ENCODE peak calls at places on chromosomes 13 and 19, in six cellular contexts. O is spleen; P is adipocyte; J is sigmoid colon; F is effector memory CD4-positive, alpha-beta T cell; I is IMR-90. V is an unnamed sample. For H3K9me3 and H3K4me1, the result is how much of the 10 kb centered on the place peaks cover.

GRCh38 chr19:19525611-19526380 is 2.9 kb upstream of the YJEFN3 start:
- DNase-seq in P (no peak), J (no peak), O (no peak), I (no peak), F (no peak), V (no peak)

GRCh38 chr13:46660859-46661258 is 107.9 kb downstream of the LRCH1 start:
- DNase-seq in J (no peak), F (no peak), O (no peak), I (no peak), P (no peak), V (no peak)

GRCh38 chr13:113881614-113882265 is 17.9 kb upstream of the GAS6 start:
- DNase-seq in P (no peak), J (no peak), F (no peak), I (no peak), O (no peak), V (no peak)

GRCh38 chr13:106533940-106534843 is 1.3 kb downstream of the EFNB2 start:
- DNase-seq in F (no peak), I (peak), P (peak), J (peak), O (peak), V (peak)

GRCh38 chr13:19984430-19985218 is 26.1 kb downstream of the ZMYM2 start:
- DNase-seq in O (no peak), F (no peak), I (peak), P (peak), J (no peak), V (no peak)

GRCh38 chr13:112248406-112248760 is 127.8 kb upstream of the SPACA7 start:
- DNase-seq in I (no peak), J (no peak), F (no peak), O (peak), P (no peak), V (no peak)

GRCh38 chr13:74289861-74290260 is 155.7 kb upstream of the KLF12 start:
- DNase-seq in P (no peak), I (no peak), O (no peak), J (no peak), F (no peak), V (no peak)

GRCh38 chr19:45901432-45901903 is 945 bp downstream of the MYPOP start:
- DNase-seq in I (peak), O (peak), J (peak), F (peak), P (peak), V (no peak)

GRCh38 chr13:31870511-31870910 is 131.2 kb downstream of the RXFP2 start:
- DNase-seq in F (no peak), O (no peak), I (no peak), J (no peak), P (no peak), V (no peak)

GRCh38 chr19:10625003-10625761 is at the start of gene SLC44A2:
- DNase-seq in J (peak), O (peak), F (no peak), P (peak), I (peak), V (peak)

GRCh38 chr13:97266328-97266727 is 44.2 kb downstream of the MBNL2 start:
- DNase-seq in O (no peak), I (no peak), F (no peak), J (no peak), P (no peak), V (no peak)

GRCh38 chr19:5131031-5131865 is 162.3 kb downstream of the KDM4B start:
- DNase-seq in O (peak), P (no peak), F (no peak), I (no peak), J (no peak), V (no peak)

GRCh38 chr19:55552620-55553019 is 7.3 kb upstream of the SBK3 start:
- DNase-seq in I (peak), F (no peak), J (no peak), P (peak), O (no peak), V (no peak)

GRCh38 chr19:36257512-36257876 is 42.6 kb downstream of the ZNF146 start:
- DNase-seq in I (no peak), F (no peak), J (no peak), O (no peak), P (no peak), V (peak)

GRCh38 chr19:39110263-39110967 is 15.2 kb upstream of the PAK4 start:
- DNase-seq in J (peak), I (no peak), O (peak), F (peak), P (peak), V (no peak)

GRCh38 chr13:76014618-76015315 is 378.6 kb downstream of the LMO7 start:
- DNase-seq in F (no peak), O (no peak), J (no peak), I (peak), P (peak), V (no peak)

GRCh38 chr13:50280538-50280937 is 265.3 kb downstream of the KCNRG start:
- DNase-seq in J (no peak), I (no peak), O (no peak), F (no peak), P (no peak), V (no peak)

GRCh38 chr19:2251577-2252480 is 2.7 kb downstream of the AMH start:
- DNase-seq in P (no peak), F (no peak), I (no peak), J (no peak), O (no peak), V (no peak)

GRCh38 chr13:32164622-32165268 is 133.2 kb downstream of the FRY start:
- DNase-seq in J (no peak), F (no peak), P (peak), I (peak), O (no peak), V (no peak)

GRCh38 chr13:73223372-73223781 is 164.6 kb downstream of the KLF5 start:
- DNase-seq in P (peak), O (no peak), I (no peak), F (no peak), J (no peak), V (no peak)

GRCh38 chr19:3346677-3347353 is 19.6 kb upstream of the NFIC start:
- DNase-seq in J (peak), F (no peak), P (peak), O (no peak), I (no peak), V (peak)

GRCh38 chr19:22427587-22428298 is 5.6 kb upstream of the ZNF98 start:
- DNase-seq in O (no peak), F (no peak), J (no peak), I (no peak), P (no peak), V (no peak)

GRCh38 chr19:56120371-56121179 is 520 bp downstream of the ZNF787 start:
- DNase-seq in O (peak), I (peak), F (peak), J (peak), P (peak), V (peak)

GRCh38 chr19:11495885-11496284 is 9.8 kb downstream of the ZNF653 start:
- DNase-seq in F (no peak), J (no peak), I (no peak), O (no peak), P (no peak), V (no peak)

GRCh38 chr13:101554420-101555125 is 102.1 kb downstream of the ITGBL1 start:
- DNase-seq in J (no peak), I (no peak), O (no peak), P (peak), F (no peak), V (no peak)

GRCh38 chr19:38031423-38031770 is 124.4 kb downstream of the SIPA1L3 start:
- DNase-seq in P (no peak), J (no peak), O (no peak), F (no peak), I (peak), V (no peak)

GRCh38 chr13:113970810-113971470 is 2.9 kb downstream of the C13orf46 start:
- DNase-seq in F (no peak), J (peak), O (peak), I (peak), P (no peak), V (peak)

GRCh38 chr19:20233105-20233504 is 66.1 kb downstream of the ZNF486 start:
- DNase-seq in P (no peak), O (no peak), J (no peak), F (no peak), I (no peak), V (no peak)

GRCh38 chr19:49423985-49424303 is 703 bp upstream of the PTH2 start:
- DNase-seq in O (no peak), P (no peak), J (no peak), I (no peak), F (no peak), V (no peak)

GRCh38 chr13:75621147-75621546 is 15.0 kb upstream of the LMO7 start:
- DNase-seq in P (peak), I (peak), F (no peak), J (no peak), O (no peak), V (no peak)

GRCh38 chr19:34317311-34317927 is 47.6 kb upstream of the GPI start:
- DNase-seq in P (no peak), J (peak), O (no peak), I (no peak), F (peak), V (no peak)

GRCh38 chr13:72689181-72689696 is 38.2 kb downstream of the MZT1 start:
- DNase-seq in I (no peak), F (no peak), P (no peak), J (no peak), O (no peak), V (no peak)

GRCh38 chr13:58592052-58592451 is 960.5 kb downstream of the PCDH17 start:
- DNase-seq in I (no peak), P (no peak), J (no peak), O (no peak), F (no peak), V (no peak)

GRCh38 chr13:58598241-58598640 is 966.7 kb downstream of the PCDH17 start:
- DNase-seq in O (no peak), F (no peak), P (no peak), I (no peak), J (no peak), V (no peak)

GRCh38 chr13:58597552-58597951 is 966.0 kb downstream of the PCDH17 start:
- DNase-seq in P (no peak), J (no peak), I (no peak), F (no peak), O (no peak), V (no peak)

GRCh38 chr13:58594978-58595600 is 963.5 kb downstream of the PCDH17 start:
- DNase-seq in F (no peak), O (no peak), J (no peak), I (no peak), P (no peak), V (no peak)
- H3K9me3 ChIP-seq in F (under half), O (under half), J (under half), I (under half), P (under half), V (under half)

DNA sequence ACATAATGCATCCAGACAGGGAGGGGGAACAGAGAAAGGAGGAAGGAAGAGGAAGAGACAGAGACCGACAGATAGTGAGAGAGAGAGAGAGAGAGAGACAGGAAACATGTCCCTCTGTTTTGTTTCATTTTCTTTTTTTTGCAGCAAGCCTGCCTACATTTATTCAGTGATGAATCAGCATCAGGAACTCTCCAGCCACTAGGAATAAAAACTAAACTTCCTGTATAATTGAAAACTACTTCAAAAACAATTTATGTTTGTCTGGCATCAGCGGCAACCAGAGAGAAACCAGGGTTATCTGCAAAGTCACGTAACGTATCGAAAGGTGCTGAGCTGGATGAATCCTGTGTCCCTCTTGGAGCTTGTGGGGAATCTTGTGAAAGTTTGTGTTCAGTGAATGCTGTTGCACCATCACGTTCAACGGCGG is 148.6 kb upstream of the SOX21 start:
- DNase-seq in F (no peak), P (peak), O (no peak), I (peak), J (no peak), V (no peak)
- H3K4me1 ChIP-seq in F (under half), P (under half), O (under half), I (under half), J (under half), V (under half)

DNA sequence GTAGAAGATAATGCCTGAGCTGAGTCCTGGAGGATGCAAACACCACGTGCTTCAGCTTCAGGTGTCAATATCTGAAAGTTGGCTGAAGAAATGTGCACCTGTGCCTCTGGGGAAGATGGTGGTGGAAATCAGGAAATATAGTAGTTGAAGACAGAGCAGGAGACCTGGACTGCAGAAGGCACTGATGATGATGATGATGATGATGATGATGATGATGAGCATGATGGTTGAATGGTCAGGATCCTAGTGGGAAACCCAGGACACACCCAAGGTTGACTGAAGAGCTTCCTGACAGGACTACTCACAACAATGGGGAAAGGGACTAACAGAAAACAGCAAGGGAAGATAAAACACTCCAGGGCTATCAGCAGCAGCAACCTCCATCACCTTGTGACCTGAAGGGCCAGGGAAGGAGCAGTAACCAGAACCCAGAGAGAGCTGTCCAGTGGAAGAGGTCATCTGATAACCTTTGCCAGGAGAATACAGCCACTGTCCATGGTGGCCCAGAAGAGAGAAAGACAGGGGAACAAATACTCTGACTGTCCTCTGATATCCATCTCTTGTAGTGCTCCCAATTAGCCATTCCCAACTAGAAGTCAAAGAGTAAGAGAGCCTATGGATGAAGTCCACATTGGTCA is 170.3 kb downstream of the TSHZ3 start:
- DNase-seq in P (no peak), J (no peak), F (no peak), I (no peak), O (no peak), V (no peak)
- H3K9me3 ChIP-seq in P (under half), J (under half), F (under half), I (under half), O (under half), V (under half)

GRCh38 chr13:98490195-98490771 is 86.6 kb downstream of the STK24 start:
- DNase-seq in J (no peak), I (no peak), O (no peak), F (no peak), P (no peak), V (no peak)
- H3K4me1 ChIP-seq in J (under half), I (under half), O (half or more), F (under half), P (under half), V (under half)

DNA sequence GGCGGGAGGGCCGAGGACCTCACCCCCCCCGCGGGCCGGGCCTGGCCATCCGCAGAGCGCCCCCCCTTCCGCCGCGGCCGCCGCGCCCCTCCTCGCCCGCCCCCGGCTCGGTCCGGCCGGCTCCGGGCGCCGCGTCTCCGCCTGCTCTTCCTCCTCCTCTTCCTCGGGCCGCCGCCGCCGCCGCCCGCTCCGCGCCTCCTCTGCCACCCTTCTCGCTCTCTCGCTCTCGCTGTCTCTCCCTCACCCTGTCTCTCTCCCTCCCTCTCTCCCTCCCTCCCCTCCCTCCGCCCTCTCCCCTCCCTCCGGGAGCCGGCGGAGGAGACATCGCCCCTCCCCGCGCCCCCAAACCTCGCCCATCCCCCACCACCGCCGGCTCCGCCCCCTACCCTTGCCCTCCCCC is at the start of gene SHANK1:
- DNase-seq in F (no peak), I (peak), P (peak), O (no peak), J (no peak), V (no peak)
- H3K9me3 ChIP-seq in F (under half), I (under half), P (under half), O (under half), J (under half), V (under half)

DNA sequence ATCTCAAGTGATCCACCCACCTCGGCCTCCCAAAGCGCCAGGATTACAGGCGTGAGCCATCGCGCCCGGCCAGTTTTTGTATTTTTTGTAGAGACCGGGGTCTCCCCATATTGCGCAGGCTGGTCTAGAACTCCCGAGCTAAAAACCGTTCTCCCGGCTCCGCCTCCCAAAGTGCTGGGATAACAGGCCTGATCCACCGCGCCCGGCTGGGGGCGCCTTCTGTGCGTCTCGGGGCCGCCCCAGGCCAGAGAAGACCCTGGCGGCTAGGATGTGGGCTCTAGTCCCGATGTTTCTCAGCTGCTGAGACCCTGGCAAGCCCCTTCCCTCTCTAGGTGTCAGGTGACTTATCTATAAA is 3.6 kb downstream of the ARHGAP45 start:
- DNase-seq in P (peak), I (no peak), J (no peak), F (no peak), O (peak), V (no peak)
- H3K4me1 ChIP-seq in P (under half), I (under half), J (under half), F (half or more), O (half or more), V (under half)

DNA sequence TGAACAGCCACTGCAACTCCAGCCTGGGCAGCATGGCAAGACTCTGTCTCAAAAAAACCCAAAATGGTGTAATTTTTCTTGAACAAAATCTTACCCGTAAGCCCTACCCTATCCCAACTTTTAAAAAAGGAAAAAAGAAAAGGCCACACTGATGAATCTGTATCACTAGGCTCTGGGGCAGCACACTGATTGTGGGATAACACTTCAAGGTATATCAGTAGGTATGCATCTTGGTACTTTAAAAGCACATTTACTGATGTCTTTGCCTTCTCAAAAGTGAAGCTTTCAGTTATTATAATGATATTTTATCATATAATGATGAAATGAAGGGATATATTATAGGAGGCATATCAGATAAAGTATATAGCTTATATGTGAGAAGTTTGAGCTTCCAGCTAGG is 24.3 kb downstream of the ZNF112 start:
- DNase-seq in O (no peak), J (no peak), P (no peak), I (no peak), F (no peak), V (no peak)
- H3K9me3 ChIP-seq in O (half or more), J (under half), P (half or more), I (under half), F (under half), V (under half)

GRCh38 chr13:48404952-48405351 is 8.0 kb downstream of the LPAR6 start:
- DNase-seq in P (peak), F (no peak), O (no peak), I (no peak), J (no peak), V (no peak)
- H3K4me1 ChIP-seq in P (half or more), F (under half), O (half or more), I (under half), J (under half), V (under half)